ENCODE peak calls at places on chromosomes 7 and 10, in nine cellular contexts. One of them, this sample, is unnamed.

GRCh38 chr10:77910524-77911145 is 15.9 kb downstream of the DLG5 start:
- DNase-seq in colonic mucosa: no peak
- DNase-seq in ACHN: no peak
- DNase-seq in H54: no peak
- DNase-seq in AG04450: no peak
- DNase-seq in LoVo: no peak
- DNase-seq in heart left ventricle: no peak
- DNase-seq in stimulated activated CD8-positive, alpha-beta memory T cell treated with anti-CD3 and anti-CD28 coated beads, Interleukin-7, amount 100 ng/mL, for 24 hours: no peak
- DNase-seq in SK-N-SH: no peak
- DNase-seq in this sample: no peak

GRCh38 chr7:47576031-47576908 is 5.6 kb downstream of the TNS3 start:
- DNase-seq in colonic mucosa: peak
- DNase-seq in ACHN: peak
- DNase-seq in H54: no peak
- DNase-seq in AG04450: no peak
- DNase-seq in LoVo: peak
- DNase-seq in heart left ventricle: peak
- DNase-seq in stimulated activated CD8-positive, alpha-beta memory T cell treated with anti-CD3 and anti-CD28 coated beads, Interleukin-7, amount 100 ng/mL, for 24 hours: no peak
- DNase-seq in SK-N-SH: peak
- DNase-seq in this sample: peak

GRCh38 chr10:29204119-29204518 is 84.8 kb upstream of the LYZL1 start:
- DNase-seq in colonic mucosa: no peak
- DNase-seq in ACHN: no peak
- DNase-seq in H54: no peak
- DNase-seq in AG04450: no peak
- DNase-seq in LoVo: no peak
- DNase-seq in heart left ventricle: no peak
- DNase-seq in stimulated activated CD8-positive, alpha-beta memory T cell treated with anti-CD3 and anti-CD28 coated beads, Interleukin-7, amount 100 ng/mL, for 24 hours: no peak
- DNase-seq in SK-N-SH: peak
- DNase-seq in this sample: no peak

GRCh38 chr7:42104231-42104630 is 132.8 kb downstream of the GLI3 start:
- DNase-seq in colonic mucosa: no peak
- DNase-seq in ACHN: no peak
- DNase-seq in H54: no peak
- DNase-seq in AG04450: no peak
- DNase-seq in LoVo: peak
- DNase-seq in heart left ventricle: no peak
- DNase-seq in stimulated activated CD8-positive, alpha-beta memory T cell treated with anti-CD3 and anti-CD28 coated beads, Interleukin-7, amount 100 ng/mL, for 24 hours: no peak
- DNase-seq in SK-N-SH: no peak
- DNase-seq in this sample: no peak

GRCh38 chr7:115693779-115694178 is 336.8 kb downstream of the TFEC start:
- DNase-seq in colonic mucosa: no peak
- DNase-seq in ACHN: no peak
- DNase-seq in H54: no peak
- DNase-seq in AG04450: no peak
- DNase-seq in LoVo: no peak
- DNase-seq in heart left ventricle: no peak
- DNase-seq in stimulated activated CD8-positive, alpha-beta memory T cell treated with anti-CD3 and anti-CD28 coated beads, Interleukin-7, amount 100 ng/mL, for 24 hours: no peak
- DNase-seq in SK-N-SH: no peak
- DNase-seq in this sample: no peak

GRCh38 chr7:100965723-100966541 is 3.4 kb upstream of the MUC12 start:
- DNase-seq in colonic mucosa: peak
- DNase-seq in ACHN: peak
- DNase-seq in H54: peak
- DNase-seq in AG04450: no peak
- DNase-seq in LoVo: peak
- DNase-seq in heart left ventricle: peak
- DNase-seq in stimulated activated CD8-positive, alpha-beta memory T cell treated with anti-CD3 and anti-CD28 coated beads, Interleukin-7, amount 100 ng/mL, for 24 hours: peak
- DNase-seq in SK-N-SH: peak
- DNase-seq in this sample: no peak

GRCh38 chr7:115066050-115066449 is 144.2 kb downstream of the MDFIC start:
- DNase-seq in colonic mucosa: no peak
- DNase-seq in ACHN: no peak
- DNase-seq in H54: no peak
- DNase-seq in AG04450: no peak
- DNase-seq in LoVo: no peak
- DNase-seq in heart left ventricle: peak
- DNase-seq in stimulated activated CD8-positive, alpha-beta memory T cell treated with anti-CD3 and anti-CD28 coated beads, Interleukin-7, amount 100 ng/mL, for 24 hours: no peak
- DNase-seq in SK-N-SH: no peak
- DNase-seq in this sample: no peak

GRCh38 chr10:84429926-84430520 is 101.6 kb downstream of the CCSER2 start:
- DNase-seq in colonic mucosa: peak
- DNase-seq in ACHN: peak
- DNase-seq in H54: peak
- DNase-seq in AG04450: no peak
- DNase-seq in LoVo: peak
- DNase-seq in heart left ventricle: peak
- DNase-seq in stimulated activated CD8-positive, alpha-beta memory T cell treated with anti-CD3 and anti-CD28 coated beads, Interleukin-7, amount 100 ng/mL, for 24 hours: peak
- DNase-seq in SK-N-SH: peak
- DNase-seq in this sample: no peak

GRCh38 chr10:76122056-76122455 is 690.6 kb downstream of the LRMDA start:
- DNase-seq in colonic mucosa: no peak
- DNase-seq in ACHN: no peak
- DNase-seq in H54: no peak
- DNase-seq in AG04450: no peak
- DNase-seq in LoVo: no peak
- DNase-seq in heart left ventricle: no peak
- DNase-seq in stimulated activated CD8-positive, alpha-beta memory T cell treated with anti-CD3 and anti-CD28 coated beads, Interleukin-7, amount 100 ng/mL, for 24 hours: no peak
- DNase-seq in SK-N-SH: no peak
- DNase-seq in this sample: no peak

GRCh38 chr7:7274782-7275181 is 92.4 kb downstream of the C1GALT1 start:
- DNase-seq in colonic mucosa: no peak
- DNase-seq in ACHN: no peak
- DNase-seq in H54: peak
- DNase-seq in AG04450: no peak
- DNase-seq in LoVo: no peak
- DNase-seq in heart left ventricle: no peak
- DNase-seq in stimulated activated CD8-positive, alpha-beta memory T cell treated with anti-CD3 and anti-CD28 coated beads, Interleukin-7, amount 100 ng/mL, for 24 hours: no peak
- DNase-seq in SK-N-SH: no peak
- DNase-seq in this sample: no peak

GRCh38 chr7:30650455-30650854 is 31.8 kb downstream of the CRHR2 start:
- DNase-seq in colonic mucosa: no peak
- DNase-seq in ACHN: no peak
- DNase-seq in H54: no peak
- DNase-seq in AG04450: no peak
- DNase-seq in LoVo: no peak
- DNase-seq in heart left ventricle: no peak
- DNase-seq in stimulated activated CD8-positive, alpha-beta memory T cell treated with anti-CD3 and anti-CD28 coated beads, Interleukin-7, amount 100 ng/mL, for 24 hours: no peak
- DNase-seq in SK-N-SH: no peak
- DNase-seq in this sample: no peak

GRCh38 chr10:15795000-15795792 is 65.1 kb downstream of the MINDY3 start:
- DNase-seq in colonic mucosa: no peak
- DNase-seq in ACHN: no peak
- DNase-seq in H54: no peak
- DNase-seq in AG04450: no peak
- DNase-seq in LoVo: no peak
- DNase-seq in heart left ventricle: no peak
- DNase-seq in stimulated activated CD8-positive, alpha-beta memory T cell treated with anti-CD3 and anti-CD28 coated beads, Interleukin-7, amount 100 ng/mL, for 24 hours: no peak
- DNase-seq in SK-N-SH: no peak
- DNase-seq in this sample: no peak

GRCh38 chr10:114648368-114648767 is 9.7 kb downstream of the ABLIM1 start:
- DNase-seq in colonic mucosa: peak
- DNase-seq in ACHN: peak
- DNase-seq in H54: no peak
- DNase-seq in AG04450: peak
- DNase-seq in LoVo: peak
- DNase-seq in heart left ventricle: no peak
- DNase-seq in stimulated activated CD8-positive, alpha-beta memory T cell treated with anti-CD3 and anti-CD28 coated beads, Interleukin-7, amount 100 ng/mL, for 24 hours: no peak
- DNase-seq in SK-N-SH: no peak
- DNase-seq in this sample: no peak

GRCh38 chr7:28999421-28999820 is 41.3 kb upstream of the TRIL start:
- DNase-seq in colonic mucosa: no peak
- DNase-seq in ACHN: no peak
- DNase-seq in H54: no peak
- DNase-seq in AG04450: no peak
- DNase-seq in LoVo: no peak
- DNase-seq in heart left ventricle: no peak
- DNase-seq in stimulated activated CD8-positive, alpha-beta memory T cell treated with anti-CD3 and anti-CD28 coated beads, Interleukin-7, amount 100 ng/mL, for 24 hours: no peak
- DNase-seq in SK-N-SH: no peak
- DNase-seq in this sample: no peak

GRCh38 chr10:18005781-18006456 is 54.2 kb downstream of the SLC39A12 start:
- DNase-seq in colonic mucosa: no peak
- DNase-seq in ACHN: no peak
- DNase-seq in H54: no peak
- DNase-seq in AG04450: peak
- DNase-seq in LoVo: peak
- DNase-seq in heart left ventricle: no peak
- DNase-seq in stimulated activated CD8-positive, alpha-beta memory T cell treated with anti-CD3 and anti-CD28 coated beads, Interleukin-7, amount 100 ng/mL, for 24 hours: no peak
- DNase-seq in SK-N-SH: no peak
- DNase-seq in this sample: no peak

GRCh38 chr10:71015674-71016073 is 127.3 kb upstream of the PCBD1 start:
- DNase-seq in colonic mucosa: no peak
- DNase-seq in ACHN: no peak
- DNase-seq in H54: no peak
- DNase-seq in AG04450: no peak
- DNase-seq in LoVo: no peak
- DNase-seq in heart left ventricle: no peak
- DNase-seq in stimulated activated CD8-positive, alpha-beta memory T cell treated with anti-CD3 and anti-CD28 coated beads, Interleukin-7, amount 100 ng/mL, for 24 hours: no peak
- DNase-seq in SK-N-SH: no peak
- DNase-seq in this sample: no peak

GRCh38 chr10:124090630-124091209 is 2.7 kb downstream of the CHST15 start:
- DNase-seq in colonic mucosa: no peak
- DNase-seq in ACHN: no peak
- DNase-seq in H54: no peak
- DNase-seq in AG04450: no peak
- DNase-seq in LoVo: no peak
- DNase-seq in heart left ventricle: no peak
- DNase-seq in stimulated activated CD8-positive, alpha-beta memory T cell treated with anti-CD3 and anti-CD28 coated beads, Interleukin-7, amount 100 ng/mL, for 24 hours: no peak
- DNase-seq in SK-N-SH: no peak
- DNase-seq in this sample: no peak

GRCh38 chr7:50335795-50336754 is 31.6 kb downstream of the IKZF1 start:
- DNase-seq in colonic mucosa: no peak
- DNase-seq in ACHN: no peak
- DNase-seq in H54: no peak
- DNase-seq in AG04450: no peak
- DNase-seq in LoVo: no peak
- DNase-seq in heart left ventricle: no peak
- DNase-seq in stimulated activated CD8-positive, alpha-beta memory T cell treated with anti-CD3 and anti-CD28 coated beads, Interleukin-7, amount 100 ng/mL, for 24 hours: peak
- DNase-seq in SK-N-SH: peak
- DNase-seq in this sample: no peak

GRCh38 chr10:13860886-13861285 is 274.1 kb downstream of the PRPF18 start:
- DNase-seq in colonic mucosa: no peak
- DNase-seq in ACHN: no peak
- DNase-seq in H54: no peak
- DNase-seq in AG04450: no peak
- DNase-seq in LoVo: no peak
- DNase-seq in heart left ventricle: no peak
- DNase-seq in stimulated activated CD8-positive, alpha-beta memory T cell treated with anti-CD3 and anti-CD28 coated beads, Interleukin-7, amount 100 ng/mL, for 24 hours: no peak
- DNase-seq in SK-N-SH: no peak
- DNase-seq in this sample: no peak

GRCh38 chr7:11807000-11807399 is 25.0 kb downstream of the THSD7A start:
- DNase-seq in colonic mucosa: no peak
- DNase-seq in ACHN: no peak
- DNase-seq in H54: no peak
- DNase-seq in AG04450: no peak
- DNase-seq in LoVo: no peak
- DNase-seq in heart left ventricle: no peak
- DNase-seq in stimulated activated CD8-positive, alpha-beta memory T cell treated with anti-CD3 and anti-CD28 coated beads, Interleukin-7, amount 100 ng/mL, for 24 hours: no peak
- DNase-seq in SK-N-SH: no peak
- DNase-seq in this sample: no peak

GRCh38 chr7:130322615-130323014 is 22.0 kb upstream of the CPA5 start:
- DNase-seq in colonic mucosa: no peak
- DNase-seq in ACHN: no peak
- DNase-seq in H54: no peak
- DNase-seq in AG04450: no peak
- DNase-seq in LoVo: no peak
- DNase-seq in heart left ventricle: no peak
- DNase-seq in stimulated activated CD8-positive, alpha-beta memory T cell treated with anti-CD3 and anti-CD28 coated beads, Interleukin-7, amount 100 ng/mL, for 24 hours: no peak
- DNase-seq in SK-N-SH: no peak
- DNase-seq in this sample: no peak

GRCh38 chr10:102240467-102241036 is 760 bp downstream of the PITX3 start:
- DNase-seq in colonic mucosa: no peak
- DNase-seq in ACHN: no peak
- DNase-seq in H54: no peak
- DNase-seq in AG04450: no peak
- DNase-seq in LoVo: no peak
- DNase-seq in heart left ventricle: no peak
- DNase-seq in stimulated activated CD8-positive, alpha-beta memory T cell treated with anti-CD3 and anti-CD28 coated beads, Interleukin-7, amount 100 ng/mL, for 24 hours: no peak
- DNase-seq in SK-N-SH: peak
- DNase-seq in this sample: no peak

GRCh38 chr10:129025774-129026173 is 441.3 kb upstream of the MGMT start:
- DNase-seq in colonic mucosa: no peak
- DNase-seq in ACHN: no peak
- DNase-seq in H54: no peak
- DNase-seq in AG04450: no peak
- DNase-seq in LoVo: no peak
- DNase-seq in heart left ventricle: no peak
- DNase-seq in stimulated activated CD8-positive, alpha-beta memory T cell treated with anti-CD3 and anti-CD28 coated beads, Interleukin-7, amount 100 ng/mL, for 24 hours: no peak
- DNase-seq in SK-N-SH: no peak
- DNase-seq in this sample: no peak

GRCh38 chr10:28676297-28676967 is 889 bp upstream of the BAMBI start:
- DNase-seq in colonic mucosa: no peak
- DNase-seq in ACHN: no peak
- DNase-seq in H54: no peak
- DNase-seq in AG04450: no peak
- DNase-seq in LoVo: no peak
- DNase-seq in heart left ventricle: peak
- DNase-seq in stimulated activated CD8-positive, alpha-beta memory T cell treated with anti-CD3 and anti-CD28 coated beads, Interleukin-7, amount 100 ng/mL, for 24 hours: no peak
- DNase-seq in SK-N-SH: no peak
- DNase-seq in this sample: no peak

GRCh38 chr7:115748123-115748738 is 282.3 kb downstream of the TFEC start:
- DNase-seq in colonic mucosa: no peak
- DNase-seq in ACHN: peak
- DNase-seq in H54: no peak
- DNase-seq in AG04450: no peak
- DNase-seq in LoVo: peak
- DNase-seq in heart left ventricle: no peak
- DNase-seq in stimulated activated CD8-positive, alpha-beta memory T cell treated with anti-CD3 and anti-CD28 coated beads, Interleukin-7, amount 100 ng/mL, for 24 hours: no peak
- DNase-seq in SK-N-SH: no peak
- DNase-seq in this sample: no peak

GRCh38 chr10:3222068-3222467 is 49.5 kb upstream of the PITRM1 start:
- DNase-seq in colonic mucosa: no peak
- DNase-seq in ACHN: peak
- DNase-seq in H54: no peak
- DNase-seq in AG04450: no peak
- DNase-seq in LoVo: no peak
- DNase-seq in heart left ventricle: no peak
- DNase-seq in stimulated activated CD8-positive, alpha-beta memory T cell treated with anti-CD3 and anti-CD28 coated beads, Interleukin-7, amount 100 ng/mL, for 24 hours: no peak
- DNase-seq in SK-N-SH: no peak
- DNase-seq in this sample: no peak

GRCh38 chr10:103019426-103019825 is 101.3 kb downstream of the CNNM2 start:
- DNase-seq in colonic mucosa: no peak
- DNase-seq in ACHN: no peak
- DNase-seq in H54: no peak
- DNase-seq in AG04450: no peak
- DNase-seq in LoVo: no peak
- DNase-seq in heart left ventricle: no peak
- DNase-seq in stimulated activated CD8-positive, alpha-beta memory T cell treated with anti-CD3 and anti-CD28 coated beads, Interleukin-7, amount 100 ng/mL, for 24 hours: no peak
- DNase-seq in SK-N-SH: no peak
- DNase-seq in this sample: no peak

This sample was measured in uterus.